ENCODE peak calls at places on chromosomes 7 and 10, in six cellular contexts. Z, P, Y, D, O and A are unnamed samples.

GRCh38 chr7:12706900-12707536 is 19.6 kb downstream of the ARL4A start:
- DNase-seq in Z (no peak), P (no peak), Y (no peak), D (no peak), O (no peak), A (no peak)

GRCh38 chr10:69874464-69874863 is 72.8 kb downstream of the COL13A1 start:
- DNase-seq in Z (no peak), P (no peak), Y (no peak), D (no peak), O (no peak), A (no peak)

GRCh38 chr7:35906191-35906908 is 105.5 kb downstream of the SEPTIN7 start:
- DNase-seq in Z (peak), P (peak), Y (peak), D (peak), O (peak), A (peak)

GRCh38 chr10:93746844-93747284 is 10.9 kb upstream of the LGI1 start:
- DNase-seq in Z (no peak), P (peak), Y (no peak), D (no peak), O (no peak), A (no peak)

GRCh38 chr10:71239946-71240795 is 27.8 kb downstream of the UNC5B start:
- DNase-seq in Z (no peak), P (no peak), Y (peak), D (no peak), O (no peak), A (no peak)

GRCh38 chr10:77409697-77410471 is 227.7 kb downstream of the KCNMA1 start:
- DNase-seq in Z (no peak), P (no peak), Y (no peak), D (no peak), O (no peak), A (no peak)

GRCh38 chr10:29703276-29703675 is 68.5 kb upstream of the SVIL start:
- DNase-seq in Z (no peak), P (no peak), Y (no peak), D (no peak), O (no peak), A (no peak)

GRCh38 chr10:77004917-77005564 is 632.6 kb downstream of the KCNMA1 start:
- DNase-seq in Z (no peak), P (peak), Y (no peak), D (peak), O (peak), A (no peak)

GRCh38 chr7:70093496-70093895 is 495.2 kb downstream of the AUTS2 start:
- DNase-seq in Z (no peak), P (no peak), Y (peak), D (no peak), O (no peak), A (no peak)

GRCh38 chr7:93159490-93159889 is 11.3 kb upstream of the SAMD9L start:
- DNase-seq in Z (no peak), P (no peak), Y (no peak), D (no peak), O (no peak), A (no peak)

GRCh38 chr7:43785425-43785824 is 26.9 kb downstream of the BLVRA start:
- DNase-seq in Z (no peak), P (peak), Y (peak), D (no peak), O (no peak), A (no peak)

GRCh38 chr10:13528138-13528874 is 508 bp downstream of the BEND7 start:
- DNase-seq in Z (no peak), P (no peak), Y (no peak), D (no peak), O (no peak), A (peak)

GRCh38 chr10:16585103-16585502 is 63.4 kb upstream of the C1QL3 start:
- DNase-seq in Z (no peak), P (no peak), Y (peak), D (no peak), O (no peak), A (no peak)

GRCh38 chr7:85773116-85773783 is 586.4 kb upstream of the SEMA3D start:
- DNase-seq in Z (no peak), P (no peak), Y (no peak), D (no peak), O (no peak), A (no peak)

GRCh38 chr7:96310106-96310505 is 11.8 kb downstream of the SLC25A13 start:
- DNase-seq in Z (no peak), P (no peak), Y (no peak), D (no peak), O (no peak), A (no peak)

GRCh38 chr10:106555599-106555998 is 608.9 kb downstream of the SORCS1 start:
- DNase-seq in Z (no peak), P (no peak), Y (no peak), D (no peak), O (no peak), A (no peak)

GRCh38 chr10:4004990-4005389 is 220.0 kb upstream of the KLF6 start:
- DNase-seq in Z (no peak), P (no peak), Y (no peak), D (no peak), O (no peak), A (no peak)

GRCh38 chr7:129797224-129797789 is 155.5 kb downstream of the UBE2H start:
- DNase-seq in Z (no peak), P (no peak), Y (no peak), D (no peak), O (no peak), A (no peak)

GRCh38 chr7:2387897-2388636 is 15.3 kb upstream of the CHST12 start:
- DNase-seq in Z (no peak), P (no peak), Y (peak), D (no peak), O (no peak), A (no peak)

GRCh38 chr7:27587429-27587828 is 75.3 kb downstream of the HIBADH start:
- DNase-seq in Z (no peak), P (no peak), Y (no peak), D (no peak), O (no peak), A (no peak)

GRCh38 chr10:58672855-58673254 is 160.2 kb downstream of the BICC1 start:
- DNase-seq in Z (no peak), P (peak), Y (no peak), D (no peak), O (no peak), A (no peak)

GRCh38 chr10:47160229-47160908 is 139.6 kb upstream of the GDF10 start:
- DNase-seq in Z (no peak), P (no peak), Y (no peak), D (no peak), O (no peak), A (no peak)

GRCh38 chr7:32347244-32347828 is 142.8 kb downstream of the LSM5 start:
- DNase-seq in Z (peak), P (no peak), Y (no peak), D (peak), O (peak), A (no peak)

GRCh38 chr7:116782177-116782711 is 80.1 kb upstream of the CAPZA2 start:
- DNase-seq in Z (no peak), P (no peak), Y (no peak), D (no peak), O (no peak), A (no peak)

GRCh38 chr7:101532000-101532399 is 97.1 kb downstream of the MYL10 start:
- DNase-seq in Z (no peak), P (no peak), Y (no peak), D (no peak), O (no peak), A (no peak)

GRCh38 chr7:38463277-38464224 is 167.6 kb downstream of the AMPH start:
- DNase-seq in Z (peak), P (peak), Y (peak), D (no peak), O (peak), A (no peak)

GRCh38 chr10:72567421-72567820 is 58.5 kb downstream of the MICU1 start:
- DNase-seq in Z (no peak), P (no peak), Y (no peak), D (no peak), O (no peak), A (no peak)

GRCh38 chr10:75648186-75648761 is 216.8 kb downstream of the LRMDA start:
- DNase-seq in Z (no peak), P (no peak), Y (no peak), D (peak), O (no peak), A (no peak)

GRCh38 chr10:113524539-113525490 is 28.0 kb upstream of the HABP2 start:
- DNase-seq in Z (no peak), P (no peak), Y (no peak), D (no peak), O (no peak), A (no peak)

GRCh38 chr10:130787252-130787651 is 524.3 kb downstream of the TCERG1L start:
- DNase-seq in Z (no peak), P (no peak), Y (no peak), D (no peak), O (no peak), A (no peak)

GRCh38 chr10:124899151-124899550 is 42.8 kb upstream of the ZRANB1 start:
- DNase-seq in Z (no peak), P (no peak), Y (no peak), D (no peak), O (no peak), A (no peak)

GRCh38 chr7:55570939-55571338 is 1.4 kb downstream of the VOPP1 start:
- DNase-seq in Z (no peak), P (peak), Y (no peak), D (no peak), O (no peak), A (no peak)

GRCh38 chr7:51160411-51160810 is 156.2 kb downstream of the COBL start:
- DNase-seq in Z (no peak), P (no peak), Y (no peak), D (no peak), O (no peak), A (no peak)

GRCh38 chr10:103153302-103153759 is 39.7 kb downstream of the NT5C2 start:
- DNase-seq in Z (no peak), P (no peak), Y (no peak), D (no peak), O (no peak), A (no peak)

GRCh38 chr7:79386688-79387422 is 66.6 kb downstream of the MAGI2 start:
- DNase-seq in Z (no peak), P (peak), Y (no peak), D (no peak), O (no peak), A (no peak)

GRCh38 chr7:71015260-71015900 is 116.6 kb upstream of the GALNT17 start:
- DNase-seq in Z (no peak), P (no peak), Y (peak), D (no peak), O (no peak), A (no peak)

GRCh38 chr10:11450427-11450826 is 161.0 kb downstream of the USP6NL start:
- DNase-seq in Z (no peak), P (no peak), Y (no peak), D (peak), O (peak), A (no peak)

GRCh38 chr10:92538231-92538958 is 35.5 kb downstream of the IDE start:
- DNase-seq in Z (no peak), P (no peak), Y (no peak), D (no peak), O (no peak), A (no peak)

GRCh38 chr7:86972072-86972471 is 87.4 kb downstream of the ELAPOR2 start:
- DNase-seq in Z (no peak), P (no peak), Y (no peak), D (no peak), O (no peak), A (no peak)